ENCODE peak calls at places on chromosome 20, in ten cellular contexts. M is neural progenitor cell; R is NCI-H69; L is fibroblast of gingiva; H is non-pigmented ciliary epithelial cell; O is cardiac fibroblast; Y is activated CD4-positive, alpha-beta memory T cell treated with anti-CD3 and anti-CD28 coated beads, Interleukin-2, amount 10 ng/mL, durations not matched to agents 7 days and 5 days; G is SK-N-MC; N is NCI-H2081; I is activated T-cell treated with anti-CD3 and anti-CD28 coated beads for 48 hours. Q is an unnamed sample.

GRCh38 chr20:3710703-3711417 is 1.5 kb downstream of the SIGLEC1 start:
- DNase-seq in M (peak; percentile 85), R (peak; percentile 58), L (peak; percentile 30), H (no peak), O (peak; percentile 55), Y (peak; percentile 76), G (no peak), N (peak; percentile 35), I (peak; percentile 73), Q (peak; percentile 78)

GRCh38 chr20:49446808-49447207 is 35.7 kb downstream of the KCNB1 start:
- DNase-seq in M (peak; percentile 53), R (no peak), L (peak; percentile 6), H (no peak), O (peak; percentile 33), Y (no peak), G (no peak), N (no peak), I (no peak), Q (no peak)

GRCh38 chr20:59195316-59195993 is 31.8 kb downstream of the ZNF831 start:
- DNase-seq in M (no peak), R (no peak), L (no peak), H (no peak), O (no peak), Y (no peak), G (no peak), N (no peak), I (no peak), Q (no peak)

GRCh38 chr20:31717478-31717946 is 5.2 kb downstream of the BCL2L1 start:
- DNase-seq in M (no peak), R (no peak), L (no peak), H (no peak), O (no peak), Y (no peak), G (no peak), N (no peak), I (no peak), Q (no peak)

GRCh38 chr20:37378785-37379598 is 33.1 kb downstream of the SRC start:
- DNase-seq in M (no peak), R (no peak), L (no peak), H (no peak), O (peak; percentile 62), Y (no peak), G (no peak), N (no peak), I (no peak), Q (no peak)

GRCh38 chr20:63857751-63858392 is 3.4 kb upstream of the ABHD16B start:
- DNase-seq in M (no peak), R (no peak), L (no peak), H (no peak), O (no peak), Y (no peak), G (no peak), N (no peak), I (no peak), Q (no peak)

GRCh38 chr20:33940701-33941100 is 53.0 kb upstream of the RALY start:
- DNase-seq in M (no peak), R (peak; percentile 93), L (no peak), H (no peak), O (no peak), Y (no peak), G (no peak), N (no peak), I (no peak), Q (no peak)

GRCh38 chr20:20711413-20711812 is 1.0 kb downstream of the RALGAPA2 start:
- DNase-seq in M (no peak), R (peak; percentile 76), L (no peak), H (no peak), O (no peak), Y (peak; percentile 46), G (no peak), N (no peak), I (no peak), Q (no peak)

GRCh38 chr20:20752712-20753111 is 40.3 kb upstream of the RALGAPA2 start:
- DNase-seq in M (no peak), R (peak; percentile 33), L (peak; percentile 5), H (no peak), O (no peak), Y (no peak), G (no peak), N (no peak), I (no peak), Q (no peak)

GRCh38 chr20:1472556-1473243 is 6.1 kb upstream of the NSFL1C start:
- DNase-seq in M (no peak), R (peak; percentile 20), L (no peak), H (no peak), O (no peak), Y (no peak), G (no peak), N (no peak), I (no peak), Q (no peak)

GRCh38 chr20:23179766-23180403 is 93.8 kb upstream of the CD93 start:
- DNase-seq in M (no peak), R (no peak), L (no peak), H (no peak), O (peak; percentile 61), Y (no peak), G (no peak), N (no peak), I (no peak), Q (no peak)

GRCh38 chr20:56798634-56799033 is 169.5 kb downstream of the TFAP2C start:
- DNase-seq in M (no peak), R (no peak), L (no peak), H (no peak), O (no peak), Y (no peak), G (no peak), N (no peak), I (no peak), Q (no peak)

GRCh38 chr20:61608275-61609085 is 356.4 kb downstream of the CDH4 start:
- DNase-seq in M (peak; percentile 86), R (no peak), L (no peak), H (no peak), O (peak; percentile 3), Y (no peak), G (no peak), N (no peak), I (no peak), Q (no peak)

GRCh38 chr20:6636209-6637159 is 131.0 kb upstream of the BMP2 start:
- DNase-seq in M (peak; percentile 54), R (peak; percentile 74), L (peak; percentile 63), H (peak; percentile 55), O (peak; percentile 89), Y (no peak), G (peak; percentile 74), N (peak; percentile 30), I (no peak), Q (no peak)

GRCh38 chr20:24993337-24994185 is 1.0 kb upstream of the APMAP start:
- DNase-seq in M (no peak), R (peak; percentile 66), L (peak; percentile 36), H (no peak), O (peak; percentile 67), Y (no peak), G (no peak), N (peak; percentile 2), I (no peak), Q (no peak)

GRCh38 chr20:31860431-31861345 is 9.6 kb downstream of the DUSP15 start:
- DNase-seq in M (peak; percentile 87), R (peak; percentile 81), L (peak; percentile 11), H (no peak), O (peak; percentile 61), Y (no peak), G (no peak), N (no peak), I (no peak), Q (no peak)

GRCh38 chr20:44053046-44053445 is 133.9 kb downstream of the JPH2 start:
- DNase-seq in M (no peak), R (no peak), L (no peak), H (no peak), O (no peak), Y (peak; percentile 9), G (no peak), N (no peak), I (no peak), Q (no peak)

GRCh38 chr20:63830821-63831593 is at the start of gene ZBTB46:
- DNase-seq in M (peak; percentile 87), R (peak; percentile 81), L (peak; percentile 32), H (no peak), O (no peak), Y (peak; percentile 39), G (no peak), N (no peak), I (peak; percentile 45), Q (no peak)

GRCh38 chr20:41276317-41276751 is 41.2 kb downstream of the ZHX3 start:
- DNase-seq in M (peak; percentile 21), R (no peak), L (peak; percentile 30), H (no peak), O (no peak), Y (no peak), G (no peak), N (no peak), I (no peak), Q (no peak)

GRCh38 chr20:12824353-12824752 is 184.4 kb upstream of the SPTLC3 start:
- DNase-seq in M (no peak), R (no peak), L (no peak), H (no peak), O (no peak), Y (no peak), G (no peak), N (no peak), I (no peak), Q (no peak)

GRCh38 chr20:53613748-53614147 is 20.1 kb upstream of the ZNF217 start:
- DNase-seq in M (no peak), R (no peak), L (peak; percentile 64), H (no peak), O (no peak), Y (no peak), G (no peak), N (no peak), I (no peak), Q (no peak)

GRCh38 chr20:36827541-36828279 is 48.2 kb upstream of the TLDC2 start:
- DNase-seq in M (no peak), R (no peak), L (peak; percentile 70), H (no peak), O (no peak), Y (peak; percentile 45), G (no peak), N (no peak), I (no peak), Q (no peak)

GRCh38 chr20:2919518-2920245 is 46.4 kb downstream of the PTPRA start:
- DNase-seq in M (no peak), R (no peak), L (no peak), H (no peak), O (no peak), Y (no peak), G (no peak), N (no peak), I (no peak), Q (no peak)

GRCh38 chr20:22607695-22608094 is 23.3 kb upstream of the FOXA2 start:
- DNase-seq in M (peak; percentile 32), R (no peak), L (no peak), H (no peak), O (no peak), Y (no peak), G (no peak), N (no peak), I (no peak), Q (no peak)

GRCh38 chr20:49387606-49387939 is 94.9 kb downstream of the KCNB1 start:
- DNase-seq in M (no peak), R (no peak), L (no peak), H (no peak), O (no peak), Y (no peak), G (no peak), N (no peak), I (no peak), Q (no peak)

GRCh38 chr20:14336667-14337066 is 745 bp downstream of the FLRT3 start:
- DNase-seq in M (peak; percentile 52), R (peak; percentile 84), L (peak; percentile 15), H (no peak), O (no peak), Y (no peak), G (no peak), N (no peak), I (no peak), Q (no peak)

GRCh38 chr20:58650181-58650775 is 805 bp upstream of the STX16 start:
- DNase-seq in M (peak; percentile 55), R (peak; percentile 30), L (no peak), H (no peak), O (no peak), Y (peak; percentile 47), G (no peak), N (no peak), I (peak; percentile 22), Q (peak; percentile 55)

GRCh38 chr20:33689973-33690372 is 3.8 kb upstream of the E2F1 start:
- DNase-seq in M (no peak), R (no peak), L (no peak), H (peak; percentile 31), O (peak; percentile 65), Y (peak; percentile 64), G (no peak), N (no peak), I (peak; percentile 50), Q (peak; percentile 34)

Q was measured in stimulated activated CD4-positive, alpha-beta T cell treated with anti-CD3 and anti-CD28 coated beads, Interleukin-4, amount 100 ng/mL, for 1 hour.